ENCODE peak calls at places on chromosome 13, in seven cellular contexts. V is SK-N-SH, G is GM12878, F is K562, R is HCT116, N is H1, J is HepG2. X is an unnamed sample.

GRCh38 chr13:28047784-28048388 is 52.5 kb downstream of the FLT3 start:
- DNase-seq in V (no peak), F (no peak), G (peak; percentile 94), J (no peak), N (no peak), R (peak; percentile 3), X (no peak)

GRCh38 chr13:101988140-101988539 is 413.7 kb downstream of the FGF14 start:
- DNase-seq in N (no peak), F (no peak), J (no peak), G (no peak), V (no peak), R (no peak), X (peak; percentile 6)

GRCh38 chr13:110307697-110308376 is 753 bp downstream of the COL4A2 start:
- DNase-seq in F (no peak), G (no peak), R (no peak), N (peak; percentile 70), V (no peak), J (no peak), X (no peak)

GRCh38 chr13:66329988-66330429 is 900.1 kb downstream of the PCDH9 start:
- DNase-seq in V (no peak), G (no peak), R (no peak), F (no peak), J (no peak), N (no peak), X (no peak)

GRCh38 chr13:94352057-94352456 is 127.4 kb downstream of the DCT start:
- DNase-seq in F (no peak), N (no peak), V (no peak), R (no peak), G (no peak), J (no peak), X (no peak)

GRCh38 chr13:99558570-99559180 is 57.4 kb downstream of the TM9SF2 start:
- DNase-seq in N (no peak), J (peak; percentile 54), V (no peak), F (no peak), G (no peak), R (no peak), X (no peak)

GRCh38 chr13:65166675-65167074 is 2063.5 kb downstream of the PCDH9 start:
- DNase-seq in V (no peak), F (no peak), R (no peak), J (no peak), N (no peak), G (no peak), X (no peak)

GRCh38 chr13:43784491-43784890 is 2.3 kb downstream of the ENOX1 start:
- DNase-seq in V (no peak), R (no peak), G (no peak), N (no peak), J (no peak), F (no peak), X (no peak)

GRCh38 chr13:114128624-114129522 is 3.5 kb downstream of the RASA3 start:
- DNase-seq in V (no peak), F (peak; percentile 58), N (no peak), R (peak; percentile 72), G (peak; percentile 81), J (no peak), X (no peak)
- TF ChIP-seq JUND in V (no peak), F (peak; percentile 72), N (no peak), R (no peak), G (no peak), J (no peak), X (no peak)

GRCh38 chr13:52669677-52670076 is 17.0 kb downstream of the SUGT1 start:
- DNase-seq in R (no peak), F (no peak), V (no peak), J (no peak), N (no peak), G (no peak), X (no peak)
- TF ChIP-seq JUND in R (no peak), F (no peak), V (no peak), J (no peak), N (no peak), G (no peak), X (no peak)

GRCh38 chr13:98405690-98406344 is 171.1 kb downstream of the STK24 start:
- DNase-seq in N (no peak), J (peak; percentile 5), V (no peak), G (no peak), R (no peak), F (no peak), X (no peak)
- TF ChIP-seq JUND in N (no peak), J (no peak), V (no peak), G (no peak), R (no peak), F (no peak), X (no peak)

GRCh38 chr13:29435125-29435911 is 160.2 kb downstream of the SLC7A1 start:
- DNase-seq in N (no peak), F (no peak), V (peak; percentile 20), J (no peak), G (no peak), R (no peak), X (no peak)

GRCh38 chr13:29436721-29437250 is 158.7 kb downstream of the SLC7A1 start:
- DNase-seq in F (no peak), V (no peak), N (no peak), R (no peak), J (no peak), G (no peak), X (no peak)

GRCh38 chr13:29438772-29439171 is 156.7 kb downstream of the SLC7A1 start:
- DNase-seq in J (no peak), R (no peak), G (no peak), N (no peak), V (no peak), F (no peak), X (no peak)

GRCh38 chr13:29434217-29434940 is 161.1 kb downstream of the SLC7A1 start:
- DNase-seq in N (no peak), V (peak; percentile 21), F (no peak), R (no peak), J (no peak), G (peak; percentile 23), X (no peak)

GRCh38 chr13:29436291-29436690 is 159.2 kb downstream of the SLC7A1 start:
- DNase-seq in V (no peak), G (no peak), F (no peak), N (no peak), J (no peak), R (no peak), X (no peak)
- TF ChIP-seq JUND in V (peak; percentile 73), G (no peak), F (no peak), N (no peak), J (no peak), R (no peak), X (no peak)

GRCh38 chr13:59780058-59780457 is 383.7 kb downstream of the DIAPH3 start:
- DNase-seq in J (no peak), R (no peak), G (no peak), N (no peak), V (no peak), F (no peak), X (no peak)

GRCh38 chr13:59776924-59777690 is 386.6 kb downstream of the DIAPH3 start:
- DNase-seq in F (no peak), N (no peak), V (no peak), G (peak; percentile 17), J (no peak), R (no peak), X (no peak)

GRCh38 chr13:59787679-59788078 is 376.0 kb downstream of the DIAPH3 start:
- DNase-seq in F (no peak), G (no peak), N (no peak), J (no peak), V (no peak), R (no peak), X (no peak)

GRCh38 chr13:59782696-59783095 is 381.0 kb downstream of the DIAPH3 start:
- DNase-seq in G (no peak), R (no peak), V (no peak), N (no peak), J (no peak), F (no peak), X (no peak)
- TF ChIP-seq JUND in G (no peak), R (no peak), V (no peak), N (no peak), J (no peak), F (no peak), X (no peak)

GRCh38 chr13:76722782-76723181 is 163.4 kb downstream of the KCTD12 start:
- DNase-seq in G (no peak), V (no peak), R (no peak), J (no peak), F (no peak), N (no peak), X (no peak)
- TF ChIP-seq JUND in G (no peak), V (no peak), R (no peak), J (no peak), F (no peak), N (no peak), X (no peak)

X was measured in T47D.